ENCODE peak calls at places on chromosomes 11 and 22, in nine cellular contexts. U is endothelial cell, Q is AG04449, W is colonic mucosa, A is cardiac muscle cell, B is AG09309, V is fibroblast of villous mesenchyme, X is Peyer's patch, S is IMR-90. J is an unnamed sample.

GRCh38 chr11:704189-704798 is 1.7 kb upstream of the EPS8L2 start:
- DNase-seq in U (no peak), Q (no peak), W (no peak), A (no peak), B (no peak), V (no peak), X (no peak), S (no peak), J (no peak)

GRCh38 chr11:12090061-12090572 is 20.3 kb upstream of the MICAL2 start:
- DNase-seq in U (no peak), Q (no peak), W (peak), A (peak), B (no peak), V (peak), X (peak), S (peak), J (no peak)

GRCh38 chr11:76124905-76125566 is 81.3 kb downstream of the WNT11 start:
- DNase-seq in U (no peak), Q (no peak), W (no peak), A (no peak), B (no peak), V (peak), X (no peak), S (no peak), J (no peak)

GRCh38 chr11:5603326-5603725 is 6.9 kb downstream of the TRIM6 start:
- DNase-seq in U (no peak), Q (no peak), W (no peak), A (no peak), B (no peak), V (no peak), X (no peak), S (no peak), J (no peak)

GRCh38 chr11:127074151-127074761 is 73.7 kb upstream of the KIRREL3 start:
- DNase-seq in U (peak), Q (peak), W (peak), A (peak), B (peak), V (peak), X (no peak), S (peak), J (no peak)

GRCh38 chr11:9565822-9566560 is 7.5 kb upstream of the WEE1 start:
- DNase-seq in U (no peak), Q (peak), W (peak), A (peak), B (peak), V (peak), X (no peak), S (peak), J (no peak)

GRCh38 chr11:57459112-57460016 is 964 bp upstream of the RTN4RL2 start:
- DNase-seq in U (peak), Q (no peak), W (no peak), A (no peak), B (no peak), V (no peak), X (no peak), S (peak), J (no peak)

GRCh38 chr11:77506857-77507256 is 33.0 kb upstream of the PAK1 start:
- DNase-seq in U (no peak), Q (no peak), W (peak), A (no peak), B (no peak), V (no peak), X (no peak), S (no peak), J (no peak)

GRCh38 chr11:3995949-3996554 is 98.5 kb upstream of the RRM1 start:
- DNase-seq in U (no peak), Q (no peak), W (no peak), A (peak), B (no peak), V (peak), X (no peak), S (peak), J (no peak)

GRCh38 chr11:28464252-28464867 is 356.2 kb downstream of the METTL15 start:
- DNase-seq in U (no peak), Q (no peak), W (no peak), A (peak), B (no peak), V (peak), X (no peak), S (peak), J (no peak)

GRCh38 chr22:25110596-25110845 is 89.1 kb upstream of the CRYBB3 start:
- DNase-seq in U (no peak), Q (no peak), W (no peak), A (no peak), B (no peak), V (no peak), X (no peak), S (no peak), J (no peak)

GRCh38 chr11:117748771-117749540 is 48.1 kb downstream of the DSCAML1 start:
- DNase-seq in U (no peak), Q (no peak), W (peak), A (no peak), B (no peak), V (no peak), X (peak), S (no peak), J (no peak)

GRCh38 chr11:117745346-117745745 is 51.7 kb downstream of the DSCAML1 start:
- DNase-seq in U (no peak), Q (no peak), W (no peak), A (no peak), B (no peak), V (no peak), X (no peak), S (no peak), J (no peak)

GRCh38 chr11:117743121-117743815 is 53.7 kb downstream of the DSCAML1 start:
- DNase-seq in U (no peak), Q (no peak), W (no peak), A (no peak), B (no peak), V (no peak), X (no peak), S (no peak), J (peak)

GRCh38 chr11:117747892-117748291 is 49.1 kb downstream of the DSCAML1 start:
- DNase-seq in U (no peak), Q (no peak), W (no peak), A (no peak), B (no peak), V (no peak), X (no peak), S (no peak), J (no peak)

DNA sequence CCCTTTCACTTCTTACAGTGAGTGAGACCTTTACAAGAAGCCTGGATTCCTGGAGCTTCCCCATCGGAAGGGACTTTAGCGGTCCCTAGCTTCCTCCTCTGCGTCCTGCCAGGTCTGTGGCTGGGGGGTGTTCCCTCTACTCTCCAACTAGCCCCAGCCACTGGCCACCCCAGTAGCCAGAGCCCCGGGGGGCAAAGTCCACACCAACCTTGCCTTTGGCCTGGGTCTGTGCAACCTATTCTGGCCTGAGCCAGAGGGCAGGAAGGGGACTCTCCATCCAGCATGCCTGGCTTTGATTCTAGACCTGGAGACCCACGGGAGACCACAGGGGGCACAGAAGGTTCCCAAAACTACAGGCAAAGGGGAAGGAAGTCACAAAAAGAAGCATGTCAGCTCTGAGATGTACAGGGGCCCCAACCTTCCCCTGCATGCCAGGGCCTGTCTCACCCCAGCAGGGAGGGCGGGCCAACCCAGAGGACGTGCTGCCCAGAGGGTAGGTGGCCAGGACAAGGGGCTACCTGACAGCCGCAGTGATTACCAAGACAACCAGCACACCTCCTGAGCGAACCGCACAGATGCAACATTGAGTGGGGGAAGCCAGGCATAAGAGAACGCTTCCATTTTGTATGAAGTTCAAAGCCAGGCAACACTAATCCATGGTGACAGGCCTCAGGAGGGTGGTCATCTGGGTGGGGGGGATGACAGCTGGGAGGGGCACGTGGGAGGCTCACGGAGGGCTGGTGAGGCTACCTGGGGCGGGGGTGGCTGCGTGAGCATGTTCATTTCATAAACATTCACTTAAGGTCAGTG is 52.3 kb downstream of the DSCAML1 start:
- DNase-seq in U (no peak), Q (no peak), W (no peak), A (no peak), B (no peak), V (no peak), X (no peak), S (no peak), J (no peak)
- TF ChIP-seq CTCF in U (no peak), Q (no peak), W (no peak), A (no peak), B (no peak), V (no peak), X (no peak), S (no peak), J (no peak)

GRCh38 chr11:31160504-31161422 is 208.8 kb downstream of the DCDC1 start:
- DNase-seq in U (peak), Q (no peak), W (no peak), A (no peak), B (no peak), V (no peak), X (no peak), S (no peak), J (no peak)
- TF ChIP-seq CTCF in U (peak), Q (no peak), W (no peak), A (peak), B (no peak), V (no peak), X (no peak), S (no peak), J (no peak)

GRCh38 chr11:73306069-73306468 is 2.0 kb upstream of the ARHGEF17 start:
- DNase-seq in U (no peak), Q (no peak), W (no peak), A (no peak), B (no peak), V (no peak), X (no peak), S (no peak), J (no peak)
- TF ChIP-seq CTCF in U (no peak), Q (no peak), W (no peak), A (peak), B (no peak), V (peak), X (no peak), S (no peak), J (no peak)

GRCh38 chr11:123033895-123034294 is 28.0 kb downstream of the HSPA8 start:
- DNase-seq in U (no peak), Q (no peak), W (no peak), A (peak), B (no peak), V (no peak), X (no peak), S (no peak), J (no peak)
- TF ChIP-seq CTCF in U (no peak), Q (no peak), W (no peak), A (peak), B (peak), V (peak), X (no peak), S (peak), J (peak)

GRCh38 chr11:133742388-133742787 is 102.9 kb downstream of the SPATA19 start:
- DNase-seq in U (no peak), Q (no peak), W (no peak), A (no peak), B (no peak), V (no peak), X (no peak), S (no peak), J (peak)
- TF ChIP-seq CTCF in U (no peak), Q (no peak), W (no peak), A (no peak), B (no peak), V (no peak), X (no peak), S (no peak), J (no peak)

GRCh38 chr11:122637538-122637937 is 18.0 kb upstream of the UBASH3B start:
- DNase-seq in U (no peak), Q (no peak), W (no peak), A (no peak), B (no peak), V (no peak), X (no peak), S (no peak), J (no peak)

GRCh38 chr11:122634507-122634906 is 21.0 kb upstream of the UBASH3B start:
- DNase-seq in U (peak), Q (no peak), W (peak), A (no peak), B (no peak), V (peak), X (no peak), S (peak), J (no peak)

GRCh38 chr11:122632178-122632824 is 23.2 kb upstream of the UBASH3B start:
- DNase-seq in U (no peak), Q (no peak), W (no peak), A (no peak), B (no peak), V (no peak), X (no peak), S (no peak), J (no peak)

GRCh38 chr11:122628691-122629555 is 26.6 kb upstream of the UBASH3B start:
- DNase-seq in U (peak), Q (no peak), W (peak), A (peak), B (no peak), V (peak), X (peak), S (peak), J (no peak)

DNA sequence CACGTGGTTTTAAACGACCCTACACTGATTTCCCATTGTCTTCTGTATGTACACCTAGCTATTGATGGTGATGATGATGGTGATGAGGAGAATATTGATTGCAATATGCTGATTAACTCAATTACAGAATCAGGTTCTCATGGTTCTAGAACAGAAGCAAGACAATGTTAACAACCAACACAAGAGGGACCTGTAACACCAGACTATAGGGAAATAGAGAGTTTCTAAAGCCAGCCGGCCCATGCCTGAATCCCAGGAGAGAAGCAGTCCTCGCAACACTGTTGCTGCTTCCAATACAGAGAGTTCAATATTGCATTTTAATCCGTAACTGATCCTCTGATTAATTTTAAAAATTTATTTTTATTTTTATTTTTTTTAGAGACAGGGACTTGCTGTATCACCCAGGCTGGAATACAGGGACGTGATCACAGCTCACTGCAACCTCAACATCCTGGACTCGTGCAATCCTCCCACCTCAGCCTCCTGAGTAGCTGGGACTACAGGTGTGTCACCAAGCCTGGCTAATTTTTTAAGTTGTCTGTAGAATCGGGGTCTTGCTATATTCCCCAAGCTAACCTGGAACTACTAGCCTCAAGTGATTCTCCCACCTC is 22.2 kb upstream of the UBASH3B start:
- DNase-seq in U (peak), Q (no peak), W (no peak), A (peak), B (no peak), V (peak), X (no peak), S (peak), J (no peak)
- TF ChIP-seq CTCF in U (no peak), Q (peak), W (no peak), A (peak), B (peak), V (peak), X (peak), S (peak), J (peak)

J was measured in D721Med.